ENCODE peak calls at places on chromosomes 6 and 20, in four cellular contexts. L is H1, F is K562, B is A549. M is an unnamed sample.

GRCh38 chr6:73581293-73581692 is 60.5 kb upstream of the EEF1A1 start:
- DNase-seq in L (no peak), F (no peak), B (no peak), M (no peak)

GRCh38 chr6:89154131-89154530 is 8.3 kb downstream of the PM20D2 start:
- DNase-seq in L (no peak), F (no peak), B (no peak), M (no peak)

GRCh38 chr6:142893088-142893487 is 51.9 kb downstream of the HIVEP2 start:
- DNase-seq in L (no peak), F (no peak), B (no peak), M (no peak)

GRCh38 chr20:62232764-62233645 is 5.3 kb upstream of the OSBPL2 start:
- DNase-seq in L (no peak), F (no peak), B (no peak), M (no peak)

GRCh38 chr20:50169329-50169823 is 15.9 kb upstream of the PEDS1 start:
- DNase-seq in L (peak), F (peak), B (peak), M (peak)

GRCh38 chr6:113358063-113358583 is 499.0 kb upstream of the MARCKS start:
- DNase-seq in L (no peak), F (no peak), B (no peak), M (peak)

GRCh38 chr6:79617521-79617941 is 13.6 kb upstream of the SH3BGRL2 start:
- DNase-seq in L (no peak), F (no peak), B (no peak), M (peak)

GRCh38 chr20:40813213-40813510 is 124.1 kb upstream of the MAFB start:
- DNase-seq in L (no peak), F (no peak), B (no peak), M (no peak)

GRCh38 chr6:148811472-148811871 is 64.6 kb downstream of the UST start:
- DNase-seq in L (no peak), F (no peak), B (no peak), M (no peak)

GRCh38 chr6:70385931-70386330 is 27.4 kb upstream of the FAM135A start:
- DNase-seq in L (no peak), F (no peak), B (no peak), M (no peak)

GRCh38 chr20:48026981-48027592 is 241.8 kb upstream of the SULF2 start:
- DNase-seq in L (no peak), F (no peak), B (no peak), M (no peak)

GRCh38 chr6:3194535-3195376 is 32.7 kb downstream of the TUBB2B start:
- DNase-seq in L (peak), F (no peak), B (no peak), M (no peak)
- TF ChIP-seq CEBPB in L (no peak), F (no peak), B (no peak), M (no peak)

GRCh38 chr20:51800769-51801219 is 1.5 kb downstream of the SALL4 start:
- DNase-seq in L (no peak), F (no peak), B (peak), M (no peak)
- TF ChIP-seq CEBPB in L (no peak), F (no peak), B (no peak), M (no peak)

GRCh38 chr20:45892828-45893500 is 1.8 kb downstream of the CTSA start:
- DNase-seq in L (no peak), F (no peak), B (no peak), M (no peak)
- TF ChIP-seq CEBPB in L (no peak), F (no peak), B (no peak), M (peak)

DNA sequence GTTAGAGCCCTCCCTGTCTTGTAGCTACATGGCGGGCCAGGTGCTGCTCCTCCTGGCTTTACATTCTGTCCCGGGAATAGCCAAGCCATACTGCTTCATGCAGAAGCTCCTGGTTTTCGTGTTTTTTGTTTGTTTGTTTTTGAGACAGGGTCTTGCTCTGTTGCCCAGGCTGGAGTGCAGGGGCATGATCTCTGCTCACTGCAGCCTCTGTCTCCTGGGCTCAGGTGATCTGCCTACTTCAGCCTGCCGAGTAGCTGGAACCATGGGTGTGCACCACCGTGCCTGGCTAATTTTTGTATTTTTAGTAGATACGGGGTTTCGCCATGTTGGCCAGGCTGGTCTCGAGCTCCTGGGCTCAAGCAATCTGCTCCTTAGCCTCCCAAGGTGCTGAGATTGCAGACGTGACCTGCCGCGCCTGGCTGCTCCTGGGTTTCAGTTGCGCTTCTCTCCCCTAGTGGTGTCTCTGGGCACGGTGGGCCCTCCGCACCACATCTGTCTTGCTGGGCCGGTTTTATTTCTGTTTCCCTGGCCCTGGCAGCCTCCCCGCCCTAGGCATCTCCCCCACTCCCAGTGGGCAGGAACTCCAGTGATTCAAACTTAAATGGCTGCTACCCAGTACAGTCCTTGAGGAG is 12.9 kb downstream of the CDYL start:
- DNase-seq in L (peak), F (no peak), B (no peak), M (no peak)
- TF ChIP-seq CEBPB in L (no peak), F (no peak), B (no peak), M (no peak)